ENCODE peak calls at places on chromosomes 7 and 10, in six cellular contexts. One of them, this sample, is unnamed.

GRCh38 chr7:55121249-55121648 is 102.4 kb downstream of the EGFR start:
- DNase-seq in SK-N-SH: no peak
- DNase-seq in HL-60: no peak
- DNase-seq in GM23338: no peak
- DNase-seq in A549: no peak
- DNase-seq in HCT116: no peak
- DNase-seq in this sample: no peak

GRCh38 chr10:99619090-99619800 is 994 bp downstream of the SLC25A28 start:
- DNase-seq in SK-N-SH: no peak
- DNase-seq in GM23338: peak
- DNase-seq in A549: no peak
- DNase-seq in HL-60: no peak
- DNase-seq in HCT116: no peak
- DNase-seq in this sample: peak

GRCh38 chr10:82925547-82925946 is 1050.6 kb downstream of the NRG3 start:
- DNase-seq in A549: no peak
- DNase-seq in SK-N-SH: no peak
- DNase-seq in HL-60: no peak
- DNase-seq in GM23338: no peak
- DNase-seq in HCT116: no peak
- DNase-seq in this sample: no peak

GRCh38 chr10:100403734-100404133 is 56.7 kb downstream of the SCD start:
- DNase-seq in HCT116: no peak
- DNase-seq in A549: no peak
- DNase-seq in SK-N-SH: no peak
- DNase-seq in HL-60: no peak
- DNase-seq in GM23338: no peak
- DNase-seq in this sample: no peak

GRCh38 chr10:90935581-90936292 is 14.8 kb upstream of the ANKRD1 start:
- DNase-seq in HCT116: no peak
- DNase-seq in A549: no peak
- DNase-seq in SK-N-SH: no peak
- DNase-seq in HL-60: no peak
- DNase-seq in GM23338: no peak
- DNase-seq in this sample: no peak

GRCh38 chr10:86189891-86190290 is 176.7 kb downstream of the GRID1 start:
- DNase-seq in A549: no peak
- DNase-seq in HCT116: no peak
- DNase-seq in SK-N-SH: no peak
- DNase-seq in HL-60: no peak
- DNase-seq in GM23338: no peak
- DNase-seq in this sample: no peak

GRCh38 chr10:95414844-95415545 is 124.2 kb upstream of the PDLIM1 start:
- DNase-seq in HL-60: no peak
- DNase-seq in A549: no peak
- DNase-seq in GM23338: no peak
- DNase-seq in HCT116: no peak
- DNase-seq in SK-N-SH: no peak
- DNase-seq in this sample: no peak

GRCh38 chr10:120423350-120424197 is 33.5 kb upstream of the PLPP4 start:
- DNase-seq in SK-N-SH: peak
- DNase-seq in GM23338: peak
- DNase-seq in HCT116: peak
- DNase-seq in A549: peak
- DNase-seq in HL-60: peak
- DNase-seq in this sample: no peak

GRCh38 chr10:9126728-9127127 is 1072.2 kb downstream of the GATA3 start:
- DNase-seq in GM23338: no peak
- DNase-seq in A549: no peak
- DNase-seq in HCT116: no peak
- DNase-seq in SK-N-SH: no peak
- DNase-seq in HL-60: no peak
- DNase-seq in this sample: no peak

GRCh38 chr10:4820804-4821401 is 5.1 kb upstream of the AKR1E2 start:
- DNase-seq in HL-60: no peak
- DNase-seq in HCT116: no peak
- DNase-seq in A549: no peak
- DNase-seq in SK-N-SH: no peak
- DNase-seq in GM23338: no peak
- DNase-seq in this sample: no peak

GRCh38 chr10:93392111-93392510 is 90.0 kb downstream of the MYOF start:
- DNase-seq in GM23338: no peak
- DNase-seq in SK-N-SH: no peak
- DNase-seq in HL-60: no peak
- DNase-seq in HCT116: no peak
- DNase-seq in A549: no peak
- DNase-seq in this sample: no peak

GRCh38 chr7:90242369-90243168 is 2.4 kb upstream of the CFAP69 start:
- DNase-seq in A549: no peak
- DNase-seq in HCT116: no peak
- DNase-seq in SK-N-SH: no peak
- DNase-seq in GM23338: no peak
- DNase-seq in HL-60: no peak
- DNase-seq in this sample: peak

GRCh38 chr7:134907000-134907399 is 79.3 kb upstream of the AGBL3 start:
- DNase-seq in HCT116: no peak
- DNase-seq in GM23338: no peak
- DNase-seq in HL-60: no peak
- DNase-seq in A549: no peak
- DNase-seq in SK-N-SH: no peak
- DNase-seq in this sample: no peak

GRCh38 chr10:80168679-80169380 is 36.3 kb downstream of the PLAC9 start:
- DNase-seq in A549: no peak
- DNase-seq in SK-N-SH: no peak
- DNase-seq in GM23338: peak
- DNase-seq in HL-60: no peak
- DNase-seq in HCT116: no peak
- DNase-seq in this sample: no peak

GRCh38 chr7:141220263-141220662 is 146.4 kb downstream of the TMEM178B start:
- DNase-seq in GM23338: peak
- DNase-seq in HL-60: no peak
- DNase-seq in A549: peak
- DNase-seq in SK-N-SH: peak
- DNase-seq in HCT116: peak
- DNase-seq in this sample: no peak

GRCh38 chr10:69703766-69704191 is 73.7 kb downstream of the FAM241B start:
- DNase-seq in A549: peak
- DNase-seq in GM23338: no peak
- DNase-seq in HL-60: peak
- DNase-seq in HCT116: peak
- DNase-seq in SK-N-SH: no peak
- DNase-seq in this sample: no peak

GRCh38 chr10:74027702-74028101 is 29.8 kb downstream of the VCL start:
- DNase-seq in HL-60: no peak
- DNase-seq in GM23338: no peak
- DNase-seq in A549: no peak
- DNase-seq in HCT116: no peak
- DNase-seq in SK-N-SH: no peak
- DNase-seq in this sample: no peak

GRCh38 chr10:74025380-74025978 is 27.6 kb downstream of the VCL start:
- DNase-seq in HCT116: no peak
- DNase-seq in A549: no peak
- DNase-seq in HL-60: no peak
- DNase-seq in SK-N-SH: no peak
- DNase-seq in GM23338: no peak
- DNase-seq in this sample: no peak

GRCh38 chr10:74024600-74024999 is 26.7 kb downstream of the VCL start:
- DNase-seq in A549: no peak
- DNase-seq in GM23338: no peak
- DNase-seq in HCT116: no peak
- DNase-seq in HL-60: no peak
- DNase-seq in SK-N-SH: no peak
- DNase-seq in this sample: no peak

GRCh38 chr10:74022941-74023629 is 25.2 kb downstream of the VCL start:
- DNase-seq in HCT116: no peak
- DNase-seq in GM23338: no peak
- DNase-seq in HL-60: no peak
- DNase-seq in SK-N-SH: no peak
- DNase-seq in A549: no peak
- DNase-seq in this sample: no peak

GRCh38 chr10:74026428-74026979 is 28.6 kb downstream of the VCL start:
- DNase-seq in HL-60: no peak
- DNase-seq in SK-N-SH: no peak
- DNase-seq in A549: no peak
- DNase-seq in GM23338: no peak
- DNase-seq in HCT116: no peak
- DNase-seq in this sample: no peak
- TF ChIP-seq REST in HL-60: no peak
- TF ChIP-seq REST in SK-N-SH: no peak
- TF ChIP-seq REST in A549: no peak
- TF ChIP-seq REST in GM23338: no peak
- TF ChIP-seq REST in HCT116: no peak
- TF ChIP-seq REST in this sample: no peak

DNA sequence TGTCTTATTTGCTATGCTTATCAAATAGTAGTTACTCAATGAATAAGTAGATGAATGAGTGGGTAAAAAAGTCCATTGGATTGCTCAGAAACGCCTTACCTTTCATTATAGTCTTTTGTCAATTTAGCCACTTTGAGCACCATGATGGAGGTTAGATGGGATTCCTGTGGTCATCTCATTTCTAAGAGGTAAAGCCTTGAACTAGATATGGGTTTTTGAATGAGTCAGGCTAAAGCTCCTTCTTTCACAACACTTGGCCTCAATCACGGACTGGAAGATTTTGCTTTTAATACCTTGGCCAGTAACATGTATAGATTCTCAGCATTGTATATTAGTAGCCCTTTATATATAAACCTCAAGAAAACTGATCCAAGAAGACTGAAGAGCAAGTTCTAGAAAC is 99.7 kb upstream of the CCDC6 start:
- DNase-seq in HCT116: no peak
- DNase-seq in GM23338: no peak
- DNase-seq in A549: no peak
- DNase-seq in SK-N-SH: no peak
- DNase-seq in HL-60: no peak
- DNase-seq in this sample: no peak
- TF ChIP-seq REST in HCT116: no peak
- TF ChIP-seq REST in GM23338: no peak
- TF ChIP-seq REST in A549: no peak
- TF ChIP-seq REST in SK-N-SH: no peak
- TF ChIP-seq REST in HL-60: no peak
- TF ChIP-seq REST in this sample: no peak

GRCh38 chr7:158120751-158121150 is 466.9 kb downstream of the PTPRN2 start:
- DNase-seq in SK-N-SH: no peak
- DNase-seq in GM23338: no peak
- DNase-seq in HCT116: no peak
- DNase-seq in A549: no peak
- DNase-seq in HL-60: no peak
- DNase-seq in this sample: no peak
- TF ChIP-seq REST in SK-N-SH: no peak
- TF ChIP-seq REST in GM23338: no peak
- TF ChIP-seq REST in HCT116: no peak
- TF ChIP-seq REST in A549: no peak
- TF ChIP-seq REST in HL-60: no peak
- TF ChIP-seq REST in this sample: no peak

DNA sequence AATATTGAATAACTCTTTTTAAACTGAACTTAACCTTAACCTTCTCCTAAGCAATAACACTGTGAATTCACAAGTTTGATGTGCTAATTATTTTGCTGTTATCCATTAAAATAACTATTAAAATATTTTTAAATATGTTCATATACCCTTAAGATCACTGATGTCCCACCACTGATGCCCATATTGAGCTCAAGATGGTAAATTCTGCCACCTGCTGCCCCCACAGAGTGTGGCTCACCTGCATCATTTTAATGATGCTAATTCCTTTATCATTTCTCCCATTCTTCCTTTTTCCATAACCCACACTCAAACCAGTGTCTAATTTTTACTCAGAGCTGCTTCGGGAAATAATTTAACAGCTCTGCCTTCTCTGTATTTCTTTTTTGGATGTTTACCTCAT is 82.3 kb upstream of the ARID5B start:
- DNase-seq in HL-60: no peak
- DNase-seq in HCT116: no peak
- DNase-seq in GM23338: no peak
- DNase-seq in A549: no peak
- DNase-seq in SK-N-SH: no peak
- DNase-seq in this sample: no peak
- TF ChIP-seq REST in HL-60: no peak
- TF ChIP-seq REST in HCT116: no peak
- TF ChIP-seq REST in GM23338: no peak
- TF ChIP-seq REST in A549: no peak
- TF ChIP-seq REST in SK-N-SH: no peak
- TF ChIP-seq REST in this sample: no peak